ENCODE peak calls at places on chromosome X, in five cellular contexts. X, H, Q, U and P are unnamed samples.

GRCh38 chrX:119189586-119189985 is 46.5 kb upstream of the PGRMC1 start:
- DNase-seq in X (no peak), H (no peak), Q (no peak), U (no peak), P (no peak)

GRCh38 chrX:132022115-132022862 is 813 bp upstream of the STK26 start:
- DNase-seq in X (no peak), H (peak; percentile 8), Q (no peak), U (peak; percentile 38), P (no peak)

GRCh38 chrX:38861489-38861888 is 60.2 kb downstream of the MID1IP1 start:
- DNase-seq in X (no peak), H (no peak), Q (no peak), U (no peak), P (no peak)

GRCh38 chrX:123835661-123836371 is 24.0 kb upstream of the XIAP start:
- DNase-seq in X (peak; percentile 28), H (peak; percentile 45), Q (peak; percentile 59), U (peak; percentile 86), P (peak; percentile 59)

GRCh38 chrX:107562482-107562881 is 65.8 kb upstream of the PRPS1 start:
- DNase-seq in X (no peak), H (no peak), Q (peak; percentile 65), U (peak; percentile 43), P (no peak)

GRCh38 chrX:132961511-132961910 is 3.1 kb upstream of the HS6ST2 start:
- DNase-seq in X (no peak), H (no peak), Q (no peak), U (peak; percentile 25), P (no peak)

GRCh38 chrX:41491267-41492004 is 44.3 kb downstream of the NYX start:
- DNase-seq in X (no peak), H (peak; percentile 89), Q (peak; percentile 79), U (peak; percentile 92), P (peak; percentile 65)

GRCh38 chrX:39886282-39886681 is 211.5 kb downstream of the BCOR start:
- DNase-seq in X (no peak), H (no peak), Q (no peak), U (no peak), P (no peak)